ENCODE peak calls at places on chromosomes 1 and 21, in seven cellular contexts. One of them, this sample, is unnamed. For H3K36me3, the result is how much of the 10 kb centered on the place peaks cover.

GRCh38 chr1:55746710-55747109 is 531.5 kb upstream of the USP24 start:
- DNase-seq in pancreas: no peak
- DNase-seq in GM23338: no peak
- DNase-seq in heart right ventricle: no peak
- DNase-seq in heart left ventricle: no peak
- DNase-seq in uterus: no peak
- DNase-seq in kidney: no peak
- DNase-seq in this sample: no peak

GRCh38 chr1:27628712-27629111 is 6.3 kb downstream of the FGR start:
- DNase-seq in pancreas: peak
- DNase-seq in GM23338: no peak
- DNase-seq in heart right ventricle: no peak
- DNase-seq in heart left ventricle: no peak
- DNase-seq in uterus: no peak
- DNase-seq in kidney: no peak
- DNase-seq in this sample: no peak

GRCh38 chr1:224534731-224535130 is 81.4 kb upstream of the CNIH3 start:
- DNase-seq in pancreas: no peak
- DNase-seq in GM23338: no peak
- DNase-seq in heart right ventricle: no peak
- DNase-seq in heart left ventricle: no peak
- DNase-seq in uterus: no peak
- DNase-seq in kidney: no peak
- DNase-seq in this sample: no peak

GRCh38 chr1:8169364-8170058 is 143.4 kb upstream of the ERRFI1 start:
- DNase-seq in pancreas: no peak
- DNase-seq in GM23338: no peak
- DNase-seq in heart right ventricle: peak
- DNase-seq in heart left ventricle: peak
- DNase-seq in uterus: peak
- DNase-seq in kidney: peak
- DNase-seq in this sample: peak

GRCh38 chr1:150149490-150150453 is at the start of gene PLEKHO1:
- DNase-seq in pancreas: peak
- DNase-seq in GM23338: peak
- DNase-seq in heart right ventricle: peak
- DNase-seq in heart left ventricle: peak
- DNase-seq in uterus: peak
- DNase-seq in kidney: peak
- DNase-seq in this sample: peak

GRCh38 chr1:61444277-61444676 is 280.7 kb downstream of the TM2D1 start:
- DNase-seq in pancreas: no peak
- DNase-seq in GM23338: no peak
- DNase-seq in heart right ventricle: no peak
- DNase-seq in heart left ventricle: no peak
- DNase-seq in uterus: no peak
- DNase-seq in kidney: no peak
- DNase-seq in this sample: no peak

GRCh38 chr1:204634260-204634910 is 51.2 kb downstream of the LRRN2 start:
- DNase-seq in pancreas: no peak
- DNase-seq in GM23338: no peak
- DNase-seq in heart right ventricle: no peak
- DNase-seq in heart left ventricle: no peak
- DNase-seq in uterus: no peak
- DNase-seq in kidney: no peak
- DNase-seq in this sample: no peak

GRCh38 chr21:14836950-14837349 is 227.8 kb downstream of the NRIP1 start:
- DNase-seq in pancreas: no peak
- DNase-seq in GM23338: no peak
- DNase-seq in heart right ventricle: no peak
- DNase-seq in heart left ventricle: no peak
- DNase-seq in uterus: no peak
- DNase-seq in kidney: no peak
- DNase-seq in this sample: peak

GRCh38 chr1:95116666-95117206 is 419 bp upstream of the TLCD4 start:
- DNase-seq in pancreas: peak
- DNase-seq in GM23338: peak
- DNase-seq in heart right ventricle: peak
- DNase-seq in heart left ventricle: peak
- DNase-seq in uterus: peak
- DNase-seq in kidney: peak
- DNase-seq in this sample: no peak

GRCh38 chr1:244548558-244549115 is 87.6 kb downstream of the CATSPERE start:
- DNase-seq in pancreas: no peak
- DNase-seq in GM23338: peak
- DNase-seq in heart right ventricle: no peak
- DNase-seq in heart left ventricle: no peak
- DNase-seq in uterus: no peak
- DNase-seq in kidney: no peak
- DNase-seq in this sample: no peak

GRCh38 chr1:218496561-218496960 is 151.4 kb downstream of the TGFB2 start:
- DNase-seq in pancreas: no peak
- DNase-seq in GM23338: no peak
- DNase-seq in heart right ventricle: no peak
- DNase-seq in heart left ventricle: no peak
- DNase-seq in uterus: no peak
- DNase-seq in kidney: no peak
- DNase-seq in this sample: peak

GRCh38 chr1:80064524-80064923 is 1058.0 kb upstream of the ADGRL4 start:
- DNase-seq in pancreas: no peak
- DNase-seq in GM23338: no peak
- DNase-seq in heart right ventricle: no peak
- DNase-seq in heart left ventricle: no peak
- DNase-seq in uterus: no peak
- DNase-seq in kidney: no peak
- DNase-seq in this sample: no peak

GRCh38 chr1:16461681-16462080 is 21.2 kb downstream of the NECAP2 start:
- DNase-seq in pancreas: no peak
- DNase-seq in GM23338: no peak
- DNase-seq in heart right ventricle: no peak
- DNase-seq in heart left ventricle: no peak
- DNase-seq in uterus: no peak
- DNase-seq in kidney: no peak
- DNase-seq in this sample: no peak

GRCh38 chr1:224939844-224940425 is 10.5 kb downstream of the DNAH14 start:
- DNase-seq in pancreas: no peak
- DNase-seq in GM23338: no peak
- DNase-seq in heart right ventricle: no peak
- DNase-seq in heart left ventricle: no peak
- DNase-seq in uterus: no peak
- DNase-seq in kidney: no peak
- DNase-seq in this sample: no peak

GRCh38 chr1:4654764-4655673 is 610 bp downstream of the AJAP1 start:
- DNase-seq in pancreas: no peak
- DNase-seq in GM23338: no peak
- DNase-seq in heart right ventricle: no peak
- DNase-seq in heart left ventricle: no peak
- DNase-seq in uterus: no peak
- DNase-seq in kidney: no peak
- DNase-seq in this sample: no peak

GRCh38 chr1:10833630-10834557 is 37.4 kb upstream of the CASZ1 start:
- DNase-seq in pancreas: no peak
- DNase-seq in GM23338: no peak
- DNase-seq in heart right ventricle: no peak
- DNase-seq in heart left ventricle: no peak
- DNase-seq in uterus: no peak
- DNase-seq in kidney: no peak
- DNase-seq in this sample: no peak

GRCh38 chr1:224851850-224852261 is 77.6 kb upstream of the DNAH14 start:
- DNase-seq in pancreas: peak
- DNase-seq in GM23338: peak
- DNase-seq in heart right ventricle: no peak
- DNase-seq in heart left ventricle: no peak
- DNase-seq in uterus: no peak
- DNase-seq in kidney: no peak
- DNase-seq in this sample: no peak

GRCh38 chr1:8363764-8364301 is 45.9 kb downstream of the SLC45A1 start:
- DNase-seq in pancreas: no peak
- DNase-seq in GM23338: no peak
- DNase-seq in heart right ventricle: no peak
- DNase-seq in heart left ventricle: no peak
- DNase-seq in uterus: peak
- DNase-seq in kidney: no peak
- DNase-seq in this sample: no peak

GRCh38 chr1:198220428-198220827 is 63.6 kb downstream of the NEK7 start:
- DNase-seq in pancreas: no peak
- DNase-seq in GM23338: no peak
- DNase-seq in heart right ventricle: no peak
- DNase-seq in heart left ventricle: no peak
- DNase-seq in uterus: no peak
- DNase-seq in kidney: no peak
- DNase-seq in this sample: peak

GRCh38 chr1:202154766-202155477 is 5.5 kb downstream of the PTPN7 start:
- DNase-seq in pancreas: no peak
- DNase-seq in GM23338: peak
- DNase-seq in heart right ventricle: no peak
- DNase-seq in heart left ventricle: no peak
- DNase-seq in uterus: no peak
- DNase-seq in kidney: no peak
- DNase-seq in this sample: no peak

GRCh38 chr1:21508580-21509350 is 458 bp upstream of the ALPL start:
- DNase-seq in pancreas: peak
- DNase-seq in GM23338: peak
- DNase-seq in heart right ventricle: peak
- DNase-seq in heart left ventricle: peak
- DNase-seq in uterus: no peak
- DNase-seq in kidney: peak
- DNase-seq in this sample: no peak

GRCh38 chr1:56494306-56494705 is 85.1 kb downstream of the PLPP3 start:
- DNase-seq in pancreas: no peak
- DNase-seq in GM23338: no peak
- DNase-seq in heart right ventricle: no peak
- DNase-seq in heart left ventricle: no peak
- DNase-seq in uterus: no peak
- DNase-seq in kidney: no peak
- DNase-seq in this sample: no peak

GRCh38 chr1:1355376-1355775 is 3.0 kb downstream of the MXRA8 start:
- DNase-seq in pancreas: peak
- DNase-seq in GM23338: no peak
- DNase-seq in heart right ventricle: peak
- DNase-seq in heart left ventricle: no peak
- DNase-seq in uterus: no peak
- DNase-seq in kidney: peak
- DNase-seq in this sample: no peak

GRCh38 chr1:19735419-19736127 is 64.1 kb downstream of the TMCO4 start:
- DNase-seq in pancreas: no peak
- DNase-seq in GM23338: no peak
- DNase-seq in heart right ventricle: peak
- DNase-seq in heart left ventricle: peak
- DNase-seq in uterus: peak
- DNase-seq in kidney: peak
- DNase-seq in this sample: peak

GRCh38 chr1:31815752-31816484 is at the start of gene SPOCD1:
- DNase-seq in pancreas: peak
- DNase-seq in GM23338: peak
- DNase-seq in heart right ventricle: peak
- DNase-seq in heart left ventricle: peak
- DNase-seq in uterus: peak
- DNase-seq in kidney: peak
- DNase-seq in this sample: no peak

GRCh38 chr1:172883387-172883791 is 167.4 kb downstream of the TNFSF18 start:
- DNase-seq in pancreas: no peak
- DNase-seq in GM23338: no peak
- DNase-seq in heart right ventricle: no peak
- DNase-seq in heart left ventricle: no peak
- DNase-seq in uterus: no peak
- DNase-seq in kidney: no peak
- DNase-seq in this sample: no peak

DNA sequence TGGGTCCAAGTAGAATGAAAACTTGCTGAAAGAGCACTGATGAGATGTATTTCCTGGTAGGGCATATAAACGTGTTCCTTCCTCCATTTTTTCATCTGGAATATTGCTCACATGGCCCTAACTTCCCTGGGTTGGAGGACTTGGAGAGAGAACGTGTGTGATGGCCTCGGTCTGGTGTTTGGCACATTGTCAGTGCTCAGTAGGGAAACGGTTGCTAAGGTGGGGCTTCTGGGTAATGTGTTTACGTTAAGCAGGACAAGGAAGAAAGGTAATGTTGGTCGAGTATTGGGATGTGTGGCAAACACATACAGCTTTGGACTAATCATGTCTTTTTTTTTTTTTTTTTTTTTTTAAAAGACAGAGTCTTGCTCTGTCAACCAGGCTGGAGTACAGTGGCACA is 6.2 kb downstream of the TTF2 start:
- DNase-seq in pancreas: no peak
- DNase-seq in GM23338: no peak
- DNase-seq in heart right ventricle: no peak
- DNase-seq in heart left ventricle: no peak
- DNase-seq in uterus: no peak
- DNase-seq in kidney: no peak
- DNase-seq in this sample: no peak
- H3K36me3 ChIP-seq in pancreas: under half
- H3K36me3 ChIP-seq in GM23338: under half
- H3K36me3 ChIP-seq in heart right ventricle: under half
- H3K36me3 ChIP-seq in heart left ventricle: under half
- H3K36me3 ChIP-seq in uterus: under half
- H3K36me3 ChIP-seq in kidney: under half
- H3K36me3 ChIP-seq in this sample: under half

GRCh38 chr1:25763493-25763892 is 36.5 kb upstream of the SELENON start:
- DNase-seq in pancreas: no peak
- DNase-seq in GM23338: no peak
- DNase-seq in heart right ventricle: no peak
- DNase-seq in heart left ventricle: no peak
- DNase-seq in uterus: no peak
- DNase-seq in kidney: no peak
- DNase-seq in this sample: no peak
- H3K36me3 ChIP-seq in pancreas: under half
- H3K36me3 ChIP-seq in GM23338: under half
- H3K36me3 ChIP-seq in heart right ventricle: under half
- H3K36me3 ChIP-seq in heart left ventricle: under half
- H3K36me3 ChIP-seq in uterus: under half
- H3K36me3 ChIP-seq in kidney: under half
- H3K36me3 ChIP-seq in this sample: under half

GRCh38 chr1:246549665-246550064 is 16.4 kb downstream of the TFB2M start:
- DNase-seq in pancreas: no peak
- DNase-seq in GM23338: no peak
- DNase-seq in heart right ventricle: no peak
- DNase-seq in heart left ventricle: no peak
- DNase-seq in uterus: no peak
- DNase-seq in kidney: no peak
- DNase-seq in this sample: no peak
- H3K36me3 ChIP-seq in pancreas: half or more
- H3K36me3 ChIP-seq in GM23338: under half
- H3K36me3 ChIP-seq in heart right ventricle: half or more
- H3K36me3 ChIP-seq in heart left ventricle: under half
- H3K36me3 ChIP-seq in uterus: under half
- H3K36me3 ChIP-seq in kidney: under half
- H3K36me3 ChIP-seq in this sample: under half

GRCh38 chr1:230681599-230681998 is 32.3 kb downstream of the AGT start:
- DNase-seq in pancreas: no peak
- DNase-seq in GM23338: no peak
- DNase-seq in heart right ventricle: no peak
- DNase-seq in heart left ventricle: no peak
- DNase-seq in uterus: no peak
- DNase-seq in kidney: no peak
- DNase-seq in this sample: peak
- H3K36me3 ChIP-seq in pancreas: under half
- H3K36me3 ChIP-seq in GM23338: under half
- H3K36me3 ChIP-seq in heart right ventricle: half or more
- H3K36me3 ChIP-seq in heart left ventricle: under half
- H3K36me3 ChIP-seq in uterus: under half
- H3K36me3 ChIP-seq in kidney: under half
- H3K36me3 ChIP-seq in this sample: under half

GRCh38 chr1:231541842-231542241 is 13.4 kb downstream of the TSNAX start:
- DNase-seq in pancreas: no peak
- DNase-seq in GM23338: no peak
- DNase-seq in heart right ventricle: no peak
- DNase-seq in heart left ventricle: no peak
- DNase-seq in uterus: no peak
- DNase-seq in kidney: no peak
- DNase-seq in this sample: no peak
- H3K36me3 ChIP-seq in pancreas: under half
- H3K36me3 ChIP-seq in GM23338: under half
- H3K36me3 ChIP-seq in heart right ventricle: half or more
- H3K36me3 ChIP-seq in heart left ventricle: under half
- H3K36me3 ChIP-seq in uterus: under half
- H3K36me3 ChIP-seq in kidney: under half
- H3K36me3 ChIP-seq in this sample: under half